ENCODE peak calls at places on chromosomes 3 and 15, in nine cellular contexts. D is MM.1S, K is heart right ventricle, V is BE2C, W is stomach, U is psoas muscle, S is ovary, Y is D721Med, C is IMR-90. P is an unnamed sample.

GRCh38 chr3:113436794-113437193 is 4.5 kb downstream of the CFAP44 start:
- DNase-seq in D (no peak), K (no peak), V (no peak), W (no peak), U (no peak), S (no peak), Y (no peak), C (peak), P (no peak)

GRCh38 chr3:106130384-106131084 is 261.7 kb upstream of the CBLB start:
- DNase-seq in D (no peak), K (no peak), V (no peak), W (no peak), U (no peak), S (no peak), Y (no peak), C (peak), P (no peak)

GRCh38 chr3:156680243-156680930 is 6.0 kb downstream of the TIPARP start:
- DNase-seq in D (no peak), K (no peak), V (no peak), W (no peak), U (no peak), S (no peak), Y (no peak), C (no peak), P (no peak)

GRCh38 chr3:16761576-16761975 is 123.2 kb upstream of the PLCL2 start:
- DNase-seq in D (no peak), K (no peak), V (no peak), W (no peak), U (no peak), S (no peak), Y (no peak), C (no peak), P (no peak)

GRCh38 chr15:100786139-100786531 is 93.5 kb upstream of the ALDH1A3 start:
- DNase-seq in D (no peak), K (no peak), V (no peak), W (no peak), U (no peak), S (no peak), Y (no peak), C (no peak), P (no peak)

GRCh38 chr3:135871311-135871710 is 94.2 kb upstream of the PPP2R3A start:
- DNase-seq in D (no peak), K (no peak), V (no peak), W (no peak), U (no peak), S (no peak), Y (no peak), C (no peak), P (no peak)

GRCh38 chr15:90266061-90266431 is 574 bp downstream of the NGRN start:
- DNase-seq in D (no peak), K (peak), V (peak), W (peak), U (peak), S (no peak), Y (no peak), C (peak), P (peak)

GRCh38 chr15:65204931-65205655 is 6.2 kb downstream of the CILP start:
- DNase-seq in D (no peak), K (no peak), V (no peak), W (no peak), U (no peak), S (no peak), Y (no peak), C (no peak), P (no peak)

GRCh38 chr3:177760803-177761202 is 563.5 kb upstream of the TBL1XR1 start:
- DNase-seq in D (no peak), K (no peak), V (no peak), W (no peak), U (no peak), S (no peak), Y (no peak), C (peak), P (no peak)

GRCh38 chr3:151305081-151305777 is 11.4 kb downstream of the GPR87 start:
- DNase-seq in D (peak), K (no peak), V (no peak), W (peak), U (peak), S (no peak), Y (no peak), C (peak), P (no peak)

GRCh38 chr15:92519709-92520108 is 126.0 kb downstream of the ST8SIA2 start:
- DNase-seq in D (no peak), K (no peak), V (no peak), W (no peak), U (no peak), S (no peak), Y (no peak), C (no peak), P (no peak)

GRCh38 chr3:84958495-84959469 is at the start of gene CADM2:
- DNase-seq in D (peak), K (peak), V (peak), W (peak), U (peak), S (peak), Y (peak), C (peak), P (peak)

GRCh38 chr3:59472541-59472940 is 422.7 kb upstream of the CFAP20DC start:
- DNase-seq in D (no peak), K (no peak), V (no peak), W (no peak), U (no peak), S (no peak), Y (no peak), C (no peak), P (no peak)

GRCh38 chr15:36185438-36185837 is 394.0 kb upstream of the CDIN1 start:
- DNase-seq in D (no peak), K (no peak), V (no peak), W (no peak), U (no peak), S (no peak), Y (no peak), C (peak), P (no peak)

GRCh38 chr3:45666729-45667440 is 22.3 kb upstream of the SACM1L start:
- DNase-seq in D (no peak), K (peak), V (peak), W (no peak), U (no peak), S (no peak), Y (no peak), C (peak), P (no peak)

GRCh38 chr3:58404396-58404795 is 29.2 kb downstream of the PDHB start:
- DNase-seq in D (no peak), K (no peak), V (peak), W (no peak), U (no peak), S (no peak), Y (no peak), C (peak), P (no peak)

GRCh38 chr3:86991840-86992430 is 986 bp upstream of the VGLL3 start:
- DNase-seq in D (no peak), K (no peak), V (no peak), W (no peak), U (no peak), S (no peak), Y (no peak), C (peak), P (no peak)

GRCh38 chr3:29463306-29463705 is 182.4 kb downstream of the RBMS3 start:
- DNase-seq in D (no peak), K (no peak), V (no peak), W (no peak), U (no peak), S (no peak), Y (no peak), C (no peak), P (no peak)

GRCh38 chr3:136186330-136186729 is 9.8 kb downstream of the MSL2 start:
- DNase-seq in D (peak), K (no peak), V (no peak), W (peak), U (no peak), S (no peak), Y (no peak), C (no peak), P (no peak)

GRCh38 chr3:173045770-173046382 is 95.2 kb downstream of the SPATA16 start:
- DNase-seq in D (peak), K (no peak), V (no peak), W (no peak), U (no peak), S (no peak), Y (no peak), C (no peak), P (no peak)

GRCh38 chr3:197501879-197502620 is 53.7 kb downstream of the BDH1 start:
- DNase-seq in D (peak), K (no peak), V (no peak), W (peak), U (no peak), S (no peak), Y (no peak), C (peak), P (no peak)

GRCh38 chr3:70989174-70989573 is 594.4 kb downstream of the FOXP1 start:
- DNase-seq in D (no peak), K (no peak), V (no peak), W (no peak), U (no peak), S (no peak), Y (no peak), C (peak), P (no peak)

GRCh38 chr3:168620854-168621253 is 525.1 kb upstream of the GOLIM4 start:
- DNase-seq in D (peak), K (no peak), V (peak), W (peak), U (no peak), S (no peak), Y (no peak), C (no peak), P (peak)

GRCh38 chr15:79595995-79596622 is 164.0 kb downstream of the MINAR1 start:
- DNase-seq in D (peak), K (no peak), V (peak), W (peak), U (no peak), S (no peak), Y (peak), C (peak), P (peak)

GRCh38 chr15:55915876-55916567 is 77.4 kb downstream of the NEDD4 start:
- DNase-seq in D (no peak), K (no peak), V (no peak), W (no peak), U (no peak), S (no peak), Y (no peak), C (peak), P (no peak)

GRCh38 chr15:55916666-55917409 is 76.6 kb downstream of the NEDD4 start:
- DNase-seq in D (no peak), K (no peak), V (no peak), W (no peak), U (no peak), S (no peak), Y (no peak), C (peak), P (no peak)

GRCh38 chr15:55915221-55915620 is 78.2 kb downstream of the NEDD4 start:
- DNase-seq in D (no peak), K (no peak), V (no peak), W (no peak), U (no peak), S (no peak), Y (no peak), C (no peak), P (no peak)

GRCh38 chr15:55914446-55914845 is 79.0 kb downstream of the NEDD4 start:
- DNase-seq in D (no peak), K (no peak), V (no peak), W (no peak), U (no peak), S (no peak), Y (no peak), C (no peak), P (no peak)

DNA sequence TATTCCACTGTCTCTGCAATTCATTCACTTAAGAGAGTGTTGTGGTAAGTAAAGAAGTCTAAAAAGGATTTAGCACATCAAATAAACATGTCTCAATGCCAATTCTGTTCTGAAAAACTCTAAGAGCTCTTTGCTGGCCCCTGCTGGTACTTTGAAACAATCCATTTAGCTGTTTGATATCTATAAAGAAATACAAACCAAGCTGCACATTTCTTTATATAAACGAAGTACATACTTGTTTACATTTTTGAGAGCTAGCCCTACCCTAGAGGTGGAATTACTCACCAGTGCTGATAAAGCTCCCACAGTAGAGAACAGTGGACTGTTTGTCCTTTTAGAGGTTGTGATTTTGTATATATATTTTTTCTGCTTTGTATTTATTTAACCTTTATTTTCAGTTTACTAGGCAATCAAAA is 75.5 kb downstream of the NEDD4 start:
- DNase-seq in D (peak), K (no peak), V (peak), W (peak), U (no peak), S (no peak), Y (no peak), C (peak), P (no peak)
- TF ChIP-seq CTCF in D (peak), K (peak), V (peak), W (peak), U (peak), S (peak), Y (peak), C (peak), P (peak)

GRCh38 chr3:9361691-9362388 is 1.0 kb upstream of the THUMPD3 start:
- DNase-seq in D (no peak), K (no peak), V (no peak), W (no peak), U (no peak), S (no peak), Y (no peak), C (no peak), P (no peak)

DNA sequence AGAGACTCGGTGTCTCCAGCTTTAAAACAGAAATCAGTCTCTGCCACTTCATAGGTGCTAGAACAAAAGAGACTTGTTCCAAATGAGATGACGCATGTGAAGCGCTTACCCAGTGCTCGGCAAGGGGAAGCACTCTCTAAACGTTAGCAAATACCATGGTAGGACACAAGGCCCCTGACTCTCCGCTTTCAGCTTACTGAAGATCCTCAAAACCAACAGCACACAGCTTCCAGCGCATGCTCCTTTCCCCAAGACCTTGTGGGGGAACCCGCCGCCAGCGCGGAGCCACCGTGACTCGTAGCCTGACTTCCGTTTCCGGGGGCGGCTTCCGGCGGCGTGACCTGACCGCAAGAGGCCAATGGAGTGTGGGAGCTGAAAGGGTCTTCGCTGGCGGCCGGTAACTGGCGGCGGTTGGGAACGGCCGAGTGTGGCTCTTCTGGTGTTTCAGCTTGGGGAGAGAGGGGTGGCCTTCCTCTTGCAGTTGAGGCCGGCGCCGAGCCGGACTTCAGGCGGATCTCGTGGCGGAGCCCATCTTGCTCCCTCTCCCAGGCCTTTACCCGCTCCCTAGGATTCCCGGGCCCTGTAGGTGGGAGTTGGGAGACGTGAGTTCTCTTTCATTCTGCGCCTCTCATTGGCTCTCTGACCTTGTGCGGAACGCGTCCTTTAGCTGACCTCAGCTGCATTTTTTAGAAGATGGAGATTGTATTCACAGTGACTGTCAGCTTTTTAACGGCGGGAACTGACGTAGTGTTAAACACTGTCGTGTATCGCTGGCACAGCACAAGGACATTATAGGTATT is at the start of gene THUMPD3:
- DNase-seq in D (peak), K (peak), V (peak), W (peak), U (peak), S (peak), Y (peak), C (peak), P (peak)
- TF ChIP-seq CTCF in D (no peak), K (no peak), V (no peak), W (no peak), U (no peak), S (no peak), Y (no peak), C (no peak), P (no peak)

GRCh38 chr3:107729686-107730085 is 206.9 kb downstream of the BBX start:
- DNase-seq in D (no peak), K (no peak), V (no peak), W (no peak), U (no peak), S (no peak), Y (no peak), C (no peak), P (no peak)
- TF ChIP-seq CTCF in D (no peak), K (no peak), V (no peak), W (no peak), U (no peak), S (no peak), Y (no peak), C (no peak), P (no peak)

DNA sequence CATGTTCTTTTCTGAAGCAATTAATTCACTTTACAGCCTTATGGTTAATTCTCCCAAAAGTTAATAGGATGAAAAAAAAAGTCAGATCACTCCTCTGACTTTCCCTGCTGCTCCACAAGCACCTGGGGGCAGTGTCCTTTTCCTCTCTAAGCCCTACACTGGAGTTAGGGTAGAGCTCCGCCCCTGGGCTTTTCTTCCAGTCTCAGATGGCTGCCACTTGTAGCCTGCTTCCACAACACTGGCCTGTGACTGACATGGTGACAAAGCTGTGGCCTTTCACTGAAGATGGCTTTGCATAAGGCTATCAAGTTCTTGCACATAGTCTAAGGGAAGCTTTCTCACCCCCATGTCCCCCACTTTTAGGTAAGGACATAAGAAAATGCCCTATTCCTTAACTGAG is 1.3 kb upstream of the MON1A start:
- DNase-seq in D (peak), K (no peak), V (peak), W (no peak), U (no peak), S (no peak), Y (no peak), C (no peak), P (no peak)
- TF ChIP-seq CTCF in D (peak), K (no peak), V (peak), W (no peak), U (no peak), S (no peak), Y (no peak), C (no peak), P (no peak)

GRCh38 chr3:160005004-160005403 is 16.4 kb downstream of the IL12A start:
- DNase-seq in D (no peak), K (no peak), V (no peak), W (no peak), U (no peak), S (no peak), Y (no peak), C (no peak), P (no peak)

GRCh38 chr3:160001850-160002623 is 13.4 kb downstream of the IL12A start:
- DNase-seq in D (no peak), K (no peak), V (no peak), W (no peak), U (no peak), S (no peak), Y (no peak), C (no peak), P (no peak)

GRCh38 chr3:160003520-160004128 is 15.0 kb downstream of the IL12A start:
- DNase-seq in D (peak), K (peak), V (peak), W (peak), U (peak), S (peak), Y (no peak), C (peak), P (peak)

GRCh38 chr3:159996959-159997358 is 8.3 kb downstream of the IL12A start:
- DNase-seq in D (no peak), K (no peak), V (no peak), W (no peak), U (no peak), S (no peak), Y (no peak), C (no peak), P (no peak)

DNA sequence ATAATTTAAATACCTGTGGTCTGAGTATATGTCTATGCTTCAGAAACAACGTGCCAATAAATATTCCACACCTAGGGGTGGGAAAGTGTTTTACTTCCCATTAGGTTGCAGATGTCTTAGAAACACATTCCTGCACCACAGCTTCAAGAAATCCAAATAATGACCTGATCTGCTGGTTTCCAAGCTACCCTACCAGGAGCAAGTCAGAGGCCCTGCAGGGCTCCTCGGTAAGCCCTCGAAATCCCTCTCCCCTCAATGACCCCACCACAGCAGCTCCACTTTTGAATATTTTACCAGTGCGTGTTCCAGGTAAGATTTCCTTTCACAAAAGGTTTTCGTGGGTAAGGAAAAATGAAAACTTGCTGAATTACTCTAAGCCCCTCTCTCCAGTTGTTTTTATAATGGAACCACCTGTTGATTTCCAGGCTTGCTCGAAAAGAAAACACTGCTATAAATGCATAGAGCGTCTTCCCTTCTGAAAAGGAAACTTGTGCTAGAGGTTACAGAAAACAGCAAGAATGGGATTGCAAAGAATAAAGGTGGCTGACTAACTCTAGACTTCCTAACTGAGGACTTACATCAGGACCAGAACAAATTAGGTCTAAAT is 12.6 kb downstream of the IL12A start:
- DNase-seq in D (no peak), K (no peak), V (no peak), W (no peak), U (no peak), S (no peak), Y (no peak), C (no peak), P (no peak)
- TF ChIP-seq CTCF in D (no peak), K (no peak), V (no peak), W (no peak), U (no peak), S (no peak), Y (no peak), C (no peak), P (no peak)

GRCh38 chr3:31858439-31858838 is 122.6 kb downstream of the OSBPL10 start:
- DNase-seq in D (peak), K (no peak), V (no peak), W (no peak), U (no peak), S (no peak), Y (no peak), C (no peak), P (no peak)
- TF ChIP-seq CTCF in D (peak), K (no peak), V (no peak), W (no peak), U (no peak), S (no peak), Y (peak), C (no peak), P (no peak)

GRCh38 chr3:99549220-99549619 is 89.2 kb upstream of the COL8A1 start:
- DNase-seq in D (no peak), K (no peak), V (no peak), W (no peak), U (no peak), S (no peak), Y (no peak), C (no peak), P (no peak)

GRCh38 chr3:99545941-99546580 is 92.3 kb upstream of the COL8A1 start:
- DNase-seq in D (peak), K (no peak), V (no peak), W (no peak), U (no peak), S (no peak), Y (no peak), C (peak), P (no peak)

GRCh38 chr3:99548674-99549073 is 89.7 kb upstream of the COL8A1 start:
- DNase-seq in D (no peak), K (no peak), V (no peak), W (no peak), U (no peak), S (no peak), Y (no peak), C (no peak), P (no peak)

GRCh38 chr3:99549918-99550603 is 88.3 kb upstream of the COL8A1 start:
- DNase-seq in D (no peak), K (no peak), V (no peak), W (no peak), U (no peak), S (no peak), Y (no peak), C (peak), P (no peak)

GRCh38 chr3:99551520-99551919 is 86.9 kb upstream of the COL8A1 start:
- DNase-seq in D (no peak), K (no peak), V (no peak), W (no peak), U (no peak), S (no peak), Y (no peak), C (no peak), P (no peak)
- TF ChIP-seq CTCF in D (peak), K (no peak), V (peak), W (no peak), U (no peak), S (no peak), Y (peak), C (no peak), P (peak)